ENCODE peak calls at places on chromosomes 11 and 22, in eight cellular contexts. Y, H, J, N, E, A, D and O are unnamed samples.

GRCh38 chr22:38505595-38506117 is 455 bp downstream of the DDX17 start:
- DNase-seq in Y (peak; percentile 74), H (peak; percentile 66), J (no peak), N (peak; percentile 89), E (peak; percentile 83), A (peak; percentile 63), D (no peak), O (no peak)

GRCh38 chr11:59545179-59546020 is 34.1 kb downstream of the OR4D9 start:
- DNase-seq in Y (no peak), H (no peak), J (no peak), N (no peak), E (no peak), A (no peak), D (no peak), O (no peak)

GRCh38 chr11:47916361-47916841 is 64.0 kb upstream of the PTPRJ start:
- DNase-seq in Y (no peak), H (no peak), J (no peak), N (no peak), E (no peak), A (no peak), D (no peak), O (no peak)

GRCh38 chr11:73556966-73557365 is 40.9 kb downstream of the FAM168A start:
- DNase-seq in Y (no peak), H (no peak), J (no peak), N (no peak), E (no peak), A (no peak), D (no peak), O (no peak)

GRCh38 chr22:38417252-38418060 is 37.5 kb downstream of the KCNJ4 start:
- DNase-seq in Y (no peak), H (no peak), J (no peak), N (no peak), E (peak; percentile 22), A (no peak), D (no peak), O (no peak)

GRCh38 chr11:68583047-68583446 is 101.3 kb upstream of the GAL start:
- DNase-seq in Y (no peak), H (no peak), J (no peak), N (no peak), E (no peak), A (peak; percentile 49), D (no peak), O (no peak)

GRCh38 chr11:76669901-76670474 is 559 bp downstream of the LRRC32 start:
- DNase-seq in Y (peak; percentile 47), H (no peak), J (no peak), N (peak; percentile 44), E (peak; percentile 41), A (no peak), D (no peak), O (no peak)

GRCh38 chr22:36611241-36611976 is 82.4 kb upstream of the EIF3D start:
- DNase-seq in Y (no peak), H (no peak), J (no peak), N (no peak), E (no peak), A (no peak), D (no peak), O (no peak)

GRCh38 chr11:74018331-74019005 is 9.6 kb upstream of the UCP3 start:
- DNase-seq in Y (peak; percentile 91), H (peak; percentile 95), J (no peak), N (peak; percentile 86), E (peak; percentile 94), A (no peak), D (no peak), O (peak; percentile 75)

GRCh38 chr11:133047036-133047800 is 485.1 kb downstream of the OPCML start:
- DNase-seq in Y (no peak), H (no peak), J (no peak), N (no peak), E (no peak), A (no peak), D (no peak), O (no peak)

GRCh38 chr22:30290318-30290678 is 993 bp upstream of the CASTOR1 start:
- DNase-seq in Y (no peak), H (no peak), J (no peak), N (no peak), E (no peak), A (no peak), D (no peak), O (no peak)
- H3K4me3 ChIP-seq in Y (peak overlapping the region; percentile 94), H (no peak overlapping the region), J (peak overlapping the region; percentile 76), N (peak overlapping the region; percentile 72), E (peak overlapping the region; percentile 96), A (no peak overlapping the region), D (peak overlapping the region; percentile 47), O (peak overlapping the region; percentile 94)

GRCh38 chr11:6648505-6648904 is 7.1 kb downstream of the DCHS1 start:
- DNase-seq in Y (no peak), H (no peak), J (no peak), N (no peak), E (no peak), A (no peak), D (no peak), O (peak; percentile 54)

GRCh38 chr11:6647836-6648235 is 7.8 kb downstream of the DCHS1 start:
- DNase-seq in Y (no peak), H (no peak), J (no peak), N (no peak), E (no peak), A (no peak), D (no peak), O (no peak)

GRCh38 chr11:6646631-6647281 is 8.9 kb downstream of the DCHS1 start:
- DNase-seq in Y (no peak), H (no peak), J (peak; percentile 76), N (no peak), E (no peak), A (no peak), D (peak; percentile 31), O (peak; percentile 68)

GRCh38 chr11:6647282-6647679 is 8.3 kb downstream of the DCHS1 start:
- DNase-seq in Y (no peak), H (no peak), J (no peak), N (no peak), E (no peak), A (no peak), D (no peak), O (peak; percentile 63)

DNA sequence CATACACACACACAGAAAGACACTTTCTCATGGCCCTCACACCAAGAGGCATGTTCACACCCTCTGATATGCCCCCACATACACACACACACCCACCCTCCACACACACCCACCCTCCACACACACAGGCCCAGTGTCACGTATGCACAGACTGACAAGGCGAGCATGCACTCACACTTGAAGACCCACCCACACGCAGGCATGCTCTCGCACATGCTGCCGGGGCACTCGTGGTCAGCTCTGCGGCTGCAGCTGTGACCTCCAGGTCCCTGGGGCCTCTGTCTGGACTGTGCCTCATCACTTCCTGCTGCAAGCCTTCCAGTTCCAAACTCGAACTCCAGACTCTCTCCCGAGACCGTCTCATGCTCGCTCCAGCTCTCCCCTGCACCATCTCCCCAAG is 9.6 kb downstream of the DCHS1 start:
- DNase-seq in Y (no peak), H (no peak), J (no peak), N (no peak), E (peak; percentile 58), A (no peak), D (no peak), O (no peak)
- H3K27ac ChIP-seq in Y (no peak overlapping the region), H (peak overlapping the region; percentile 85), J (peak overlapping the region; percentile 48), N (peak overlapping the region; percentile 72), E (peak overlapping the region; percentile 73), A (no peak overlapping the region), D (peak overlapping the region; percentile 54), O (peak overlapping the region; percentile 78)

GRCh38 chr22:41929158-41929896 is 2.7 kb upstream of the TNFRSF13C start:
- DNase-seq in Y (no peak), H (no peak), J (no peak), N (no peak), E (no peak), A (no peak), D (no peak), O (no peak)

GRCh38 chr22:41931701-41932269 is 5.2 kb upstream of the TNFRSF13C start:
- DNase-seq in Y (no peak), H (no peak), J (no peak), N (no peak), E (no peak), A (no peak), D (no peak), O (no peak)

GRCh38 chr22:41927813-41928212 is 1.2 kb upstream of the TNFRSF13C start:
- DNase-seq in Y (no peak), H (no peak), J (no peak), N (no peak), E (no peak), A (no peak), D (no peak), O (no peak)

GRCh38 chr22:41925783-41926460 is 684 bp downstream of the TNFRSF13C start:
- DNase-seq in Y (no peak), H (peak; percentile 50), J (peak; percentile 85), N (peak; percentile 82), E (peak; percentile 76), A (no peak), D (peak; percentile 77), O (no peak)

DNA sequence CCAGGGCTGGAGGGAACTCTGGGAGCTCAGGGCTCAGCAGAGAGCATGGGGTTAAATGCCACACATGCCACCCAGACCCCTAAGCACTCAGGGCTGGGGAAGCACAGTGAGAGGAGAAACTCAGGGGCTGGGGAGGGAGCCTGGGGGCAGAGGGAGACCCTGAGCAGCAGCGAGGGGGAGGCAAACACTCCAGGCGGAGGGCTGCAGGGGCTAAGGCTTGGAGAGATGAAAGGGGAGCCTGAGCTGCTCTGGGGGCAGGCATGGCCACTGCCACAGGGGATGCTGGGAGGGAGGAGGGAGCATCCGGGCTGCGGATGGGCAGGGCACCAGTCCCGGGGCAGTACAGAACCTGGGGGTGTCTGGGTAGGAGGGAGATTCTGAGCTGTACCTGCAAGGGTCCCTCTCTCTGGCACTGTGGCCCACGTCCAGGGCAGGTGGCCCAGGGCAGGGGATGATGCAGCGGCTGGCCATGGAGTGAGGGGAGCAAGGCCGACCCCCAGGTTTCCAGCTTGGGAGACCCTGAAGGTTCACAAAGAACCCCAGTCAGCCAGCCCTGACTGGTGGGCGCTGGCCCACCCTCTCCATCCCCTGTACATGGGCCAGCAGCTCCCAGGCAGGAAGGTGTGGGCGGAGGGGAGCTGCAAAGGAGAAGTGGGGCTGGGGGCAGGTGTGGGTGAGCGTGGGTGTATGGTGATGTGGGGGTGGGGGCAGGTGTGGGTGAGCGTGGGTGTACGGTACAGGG is 2.0 kb upstream of the TNFRSF13C start:
- DNase-seq in Y (no peak), H (no peak), J (no peak), N (no peak), E (no peak), A (no peak), D (no peak), O (no peak)
- H3K4me1 ChIP-seq in Y (no peaks in the 10 kb centered on the region), H (peaks cover 6% of the 10 kb centered on the region), J (peaks cover 18% of the 10 kb centered on the region), N (peaks cover 9% of the 10 kb centered on the region), E (peaks cover 6% of the 10 kb centered on the region), A (peaks cover 7% of the 10 kb centered on the region), D (peaks cover 15% of the 10 kb centered on the region), O (no peaks in the 10 kb centered on the region)

DNA sequence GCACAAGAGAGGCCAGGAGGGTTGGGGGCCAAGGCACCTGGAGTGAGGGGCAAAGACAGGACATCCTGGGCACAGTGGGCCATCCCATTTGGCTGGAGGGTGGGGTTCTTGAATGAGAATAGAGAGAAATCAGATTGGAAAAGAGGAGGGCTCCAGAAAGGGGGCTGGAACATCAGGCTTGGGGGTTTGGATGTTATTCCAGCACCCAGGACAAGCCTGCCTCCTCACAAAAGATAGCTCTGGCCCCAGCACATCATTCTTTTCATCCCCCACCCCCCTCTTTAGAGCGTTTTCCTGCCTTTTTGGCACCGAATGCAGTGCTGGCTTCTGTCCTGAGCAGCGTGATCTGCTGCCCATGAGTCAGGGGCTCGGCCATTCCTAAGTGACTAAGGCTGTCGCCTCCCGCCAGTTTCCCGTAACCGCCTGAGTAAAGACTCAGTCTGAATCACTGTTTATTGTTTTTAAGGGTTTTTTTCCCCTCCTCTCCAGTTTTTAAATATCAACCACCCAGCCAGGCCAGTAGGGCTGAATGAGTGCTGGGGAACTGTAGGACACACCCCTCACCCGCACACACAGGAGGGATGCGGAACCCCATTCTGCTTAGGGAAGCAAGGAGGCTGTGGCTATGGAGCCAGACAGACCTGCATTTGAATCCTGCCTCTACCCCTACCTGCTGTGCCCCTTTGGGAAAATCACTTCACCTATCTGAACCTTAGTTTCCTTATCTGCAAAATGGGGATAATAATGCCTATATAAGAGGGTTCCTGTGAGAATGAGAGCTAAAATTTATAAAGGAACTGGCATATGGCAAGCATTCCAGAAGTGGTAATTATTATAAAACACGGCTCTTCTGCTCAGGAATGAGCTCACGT is 32.4 kb upstream of the NAV2 start:
- DNase-seq in Y (peak; percentile 79), H (peak; percentile 89), J (no peak), N (peak; percentile 61), E (peak; percentile 79), A (peak; percentile 97), D (no peak), O (peak; percentile 98)
- H3K4me3 ChIP-seq in Y (peak overlapping the region; percentile 33), H (no peak overlapping the region), J (no peak overlapping the region), N (no peak overlapping the region), E (peak overlapping the region; percentile 5), A (no peak overlapping the region), D (no peak overlapping the region), O (no peak overlapping the region)